ENCODE peak calls at places on chromosomes 5 and 9, in five cellular contexts. I, W, G, D and F are unnamed samples.

GRCh38 chr5:157596449-157596848 is 20.9 kb upstream of the ADAM19 start:
- DNase-seq in G (no peak), D (no peak), I (no peak), W (no peak), F (no peak)

GRCh38 chr5:40879163-40879942 is 29.9 kb upstream of the C7 start:
- DNase-seq in W (no peak), D (no peak), G (peak; percentile 25), I (peak; percentile 38), F (no peak)

GRCh38 chr5:139458580-139459407 is 3.7 kb downstream of the ECSCR start:
- DNase-seq in I (no peak), G (no peak), D (peak; percentile 39), W (peak; percentile 64), F (no peak)

GRCh38 chr5:111627862-111628261 is 115.5 kb upstream of the STARD4 start:
- DNase-seq in I (no peak), W (no peak), D (no peak), G (no peak), F (no peak)

GRCh38 chr9:137028281-137029057 is 432 bp upstream of the ABCA2 start:
- DNase-seq in I (peak; percentile 40), D (no peak), W (peak; percentile 64), G (peak; percentile 60), F (peak; percentile 62)

GRCh38 chr9:115976726-115977125 is 176.9 kb upstream of the PAPPA start:
- DNase-seq in I (no peak), W (no peak), G (no peak), D (no peak), F (no peak)

GRCh38 chr5:75340714-75341478 is 3.9 kb downstream of the HMGCR start:
- DNase-seq in I (peak; percentile 13), D (no peak), W (no peak), G (no peak), F (no peak)

GRCh38 chr5:21807953-21808352 is 1045.2 kb downstream of the CDH12 start:
- DNase-seq in W (no peak), I (no peak), G (no peak), D (no peak), F (no peak)

GRCh38 chr5:168291281-168291960 is at the start of gene WWC1:
- DNase-seq in D (no peak), G (peak; percentile 80), W (peak; percentile 35), I (peak; percentile 13), F (peak; percentile 90)

GRCh38 chr5:57777174-57777581 is 294.6 kb upstream of the ACTBL2 start:
- DNase-seq in W (no peak), G (no peak), D (no peak), I (peak; percentile 52), F (no peak)

GRCh38 chr9:27787941-27788340 is 214.7 kb upstream of the C9orf72 start:
- DNase-seq in W (no peak), D (no peak), I (peak; percentile 6), G (no peak), F (peak; percentile 26)

GRCh38 chr9:16245756-16246440 is 624.6 kb downstream of the BNC2 start:
- DNase-seq in I (no peak), W (no peak), D (no peak), G (no peak), F (no peak)

GRCh38 chr9:135020481-135021392 is 66.7 kb upstream of the OLFM1 start:
- DNase-seq in D (no peak), I (no peak), G (no peak), W (no peak), F (no peak)

GRCh38 chr9:112836394-112836793 is 54.3 kb downstream of the SLC46A2 start:
- DNase-seq in D (no peak), I (no peak), G (no peak), W (no peak), F (no peak)

GRCh38 chr9:109010676-109011655 is 2.3 kb downstream of the CTNNAL1 start:
- DNase-seq in W (no peak), D (no peak), G (peak; percentile 56), I (peak; percentile 89), F (no peak)

GRCh38 chr5:36363101-36363500 is 61.4 kb upstream of the RANBP3L start:
- DNase-seq in G (peak; percentile 26), W (no peak), D (no peak), I (peak; percentile 63), F (peak; percentile 16)

GRCh38 chr5:169006878-169007790 is 293.8 kb downstream of the SLIT3 start:
- DNase-seq in W (no peak), D (no peak), I (no peak), G (no peak), F (no peak)

GRCh38 chr9:83471223-83471622 is 67.0 kb downstream of the FRMD3 start:
- DNase-seq in I (peak; percentile 22), G (no peak), D (no peak), W (no peak), F (no peak)

GRCh38 chr5:111631328-111631727 is 119.0 kb upstream of the STARD4 start:
- DNase-seq in W (no peak), I (no peak), D (no peak), G (no peak), F (no peak)

GRCh38 chr5:88480766-88481499 is 212.3 kb upstream of the TMEM161B start:
- DNase-seq in D (no peak), W (no peak), I (no peak), G (no peak), F (no peak)

GRCh38 chr9:109320338-109320733 is 523 bp downstream of the EPB41L4B start:
- DNase-seq in W (peak; percentile 36), G (peak; percentile 23), D (no peak), I (no peak), F (no peak)

GRCh38 chr9:32345243-32345642 is 39.2 kb upstream of the ACO1 start:
- DNase-seq in G (no peak), I (no peak), W (no peak), D (no peak), F (peak; percentile 61)

GRCh38 chr9:88746744-88747398 is 211.9 kb downstream of the NXNL2 start:
- DNase-seq in G (no peak), W (no peak), D (no peak), I (no peak), F (peak; percentile 37)

GRCh38 chr9:130956636-130957450 is 17.8 kb upstream of the FIBCD1 start:
- DNase-seq in D (no peak), G (no peak), I (no peak), W (no peak), F (no peak)

GRCh38 chr9:20315672-20316071 is 306.6 kb downstream of the MLLT3 start:
- DNase-seq in G (no peak), I (peak; percentile 64), W (no peak), D (no peak), F (no peak)

GRCh38 chr9:72362118-72362531 is 2.9 kb downstream of the ZFAND5 start:
- DNase-seq in I (peak; percentile 76), D (no peak), W (no peak), G (peak; percentile 30), F (no peak)

GRCh38 chr5:85841653-85842052 is 776.1 kb upstream of the COX7C start:
- DNase-seq in D (no peak), G (no peak), W (no peak), I (no peak), F (no peak)

GRCh38 chr9:70761139-70761538 is 346.7 kb upstream of the KLF9 start:
- DNase-seq in I (no peak), D (no peak), W (no peak), G (no peak), F (no peak)

GRCh38 chr9:89874351-89875321 is 269.8 kb downstream of the GADD45G start:
- DNase-seq in G (no peak), D (no peak), W (peak; percentile 54), I (peak; percentile 10), F (no peak)

GRCh38 chr9:3777137-3777536 is 251.3 kb upstream of the RFX3 start:
- DNase-seq in I (no peak), D (no peak), W (no peak), G (no peak), F (no peak)

GRCh38 chr5:116864838-116865190 is 290.2 kb upstream of the SEMA6A start:
- DNase-seq in W (no peak), D (no peak), G (no peak), I (no peak), F (no peak)

GRCh38 chr9:113237026-113237425 is 15.7 kb downstream of the SLC31A1 start:
- DNase-seq in G (no peak), D (no peak), I (no peak), W (no peak), F (no peak)

GRCh38 chr5:135398160-135398854 is 724 bp downstream of the MACROH2A1 start:
- DNase-seq in D (no peak), I (peak; percentile 38), W (peak; percentile 54), G (peak; percentile 25), F (peak; percentile 65)